ENCODE peak calls at places on chromosomes 1 and 21, in four cellular contexts. U is K562, S is HCT116, O is HepG2. W is an unnamed sample.

GRCh38 chr1:72037745-72038343 is 244.5 kb downstream of the NEGR1 start:
- DNase-seq in U (peak), S (peak), O (peak), W (no peak)

GRCh38 chr21:44300262-44300959 is 558 bp downstream of the PFKL start:
- DNase-seq in U (peak), S (no peak), O (peak), W (no peak)

GRCh38 chr1:178192686-178193085 is 98.8 kb downstream of the RASAL2 start:
- DNase-seq in U (no peak), S (no peak), O (no peak), W (no peak)

GRCh38 chr21:42865361-42866160 is 13.8 kb downstream of the WDR4 start:
- DNase-seq in U (no peak), S (no peak), O (no peak), W (no peak)

GRCh38 chr1:24898909-24899439 is 31.1 kb downstream of the RUNX3 start:
- DNase-seq in U (no peak), S (no peak), O (no peak), W (no peak)

GRCh38 chr1:74596770-74597169 is 76.8 kb downstream of the ERICH3 start:
- DNase-seq in U (no peak), S (no peak), O (no peak), W (no peak)

GRCh38 chr1:101150676-101151075 is 86.1 kb upstream of the S1PR1 start:
- DNase-seq in U (no peak), S (no peak), O (peak), W (no peak)

GRCh38 chr1:240803151-240803550 is 191.2 kb upstream of the GREM2 start:
- DNase-seq in U (no peak), S (no peak), O (no peak), W (peak)

GRCh38 chr1:151372411-151372934 is at the start of gene SELENBP1:
- DNase-seq in U (peak), S (no peak), O (peak), W (no peak)

GRCh38 chr1:68339505-68339904 is 107.2 kb upstream of the WLS start:
- DNase-seq in U (no peak), S (no peak), O (no peak), W (no peak)

GRCh38 chr1:244335456-244335855 is 116.3 kb downstream of the ADSS2 start:
- DNase-seq in U (no peak), S (no peak), O (no peak), W (no peak)

GRCh38 chr1:14946567-14947285 is 206.8 kb upstream of the TMEM51 start:
- DNase-seq in U (no peak), S (no peak), O (no peak), W (no peak)

GRCh38 chr1:16980473-16981268 is at the start of gene MFAP2:
- DNase-seq in U (no peak), S (no peak), O (no peak), W (no peak)

GRCh38 chr21:37006521-37007291 is at the start of gene RIPPLY3:
- DNase-seq in U (no peak), S (no peak), O (no peak), W (no peak)

GRCh38 chr1:164310166-164310565 is 248.8 kb upstream of the PBX1 start:
- DNase-seq in U (no peak), S (no peak), O (no peak), W (no peak)

GRCh38 chr1:107590895-107591622 is 373.9 kb downstream of the VAV3 start:
- DNase-seq in U (no peak), S (no peak), O (no peak), W (no peak)

GRCh38 chr1:189673223-189673622 is 804.4 kb downstream of the BRINP3 start:
- DNase-seq in U (no peak), S (no peak), O (no peak), W (no peak)

GRCh38 chr1:179142889-179143299 is 61.0 kb downstream of the TOR3A start:
- DNase-seq in U (peak), S (peak), O (peak), W (peak)

GRCh38 chr1:205374205-205375078 is 17.7 kb upstream of the KLHDC8A start:
- DNase-seq in U (no peak), S (peak), O (no peak), W (no peak)

GRCh38 chr1:227901239-227901905 is 46.4 kb downstream of the WNT9A start:
- DNase-seq in U (no peak), S (no peak), O (no peak), W (no peak)

GRCh38 chr21:34018910-34019309 is 54.5 kb upstream of the MRPS6 start:
- DNase-seq in U (no peak), S (no peak), O (no peak), W (no peak)

GRCh38 chr1:67987046-67987799 is 63.2 kb downstream of the DIRAS3 start:
- DNase-seq in U (no peak), S (no peak), O (no peak), W (no peak)

GRCh38 chr1:42348498-42348897 is 13.5 kb upstream of the FOXJ3 start:
- DNase-seq in U (no peak), S (no peak), O (no peak), W (no peak)

GRCh38 chr1:173476197-173476663 is 905 bp upstream of the PRDX6 start:
- DNase-seq in U (no peak), S (no peak), O (no peak), W (no peak)

GRCh38 chr1:234687011-234687410 is 77.0 kb upstream of the IRF2BP2 start:
- DNase-seq in U (no peak), S (no peak), O (no peak), W (no peak)

GRCh38 chr1:117757668-117758067 is 151.8 kb downstream of the TENT5C start:
- DNase-seq in U (no peak), S (no peak), O (no peak), W (no peak)
- TF ChIP-seq TCF7L2 in U (no peak), S (no peak), O (no peak), W (no peak)

GRCh38 chr1:115679141-115679611 is 37.4 kb downstream of the VANGL1 start:
- DNase-seq in U (peak), S (no peak), O (no peak), W (no peak)
- TF ChIP-seq TCF7L2 in U (no peak), S (no peak), O (no peak), W (no peak)

DNA sequence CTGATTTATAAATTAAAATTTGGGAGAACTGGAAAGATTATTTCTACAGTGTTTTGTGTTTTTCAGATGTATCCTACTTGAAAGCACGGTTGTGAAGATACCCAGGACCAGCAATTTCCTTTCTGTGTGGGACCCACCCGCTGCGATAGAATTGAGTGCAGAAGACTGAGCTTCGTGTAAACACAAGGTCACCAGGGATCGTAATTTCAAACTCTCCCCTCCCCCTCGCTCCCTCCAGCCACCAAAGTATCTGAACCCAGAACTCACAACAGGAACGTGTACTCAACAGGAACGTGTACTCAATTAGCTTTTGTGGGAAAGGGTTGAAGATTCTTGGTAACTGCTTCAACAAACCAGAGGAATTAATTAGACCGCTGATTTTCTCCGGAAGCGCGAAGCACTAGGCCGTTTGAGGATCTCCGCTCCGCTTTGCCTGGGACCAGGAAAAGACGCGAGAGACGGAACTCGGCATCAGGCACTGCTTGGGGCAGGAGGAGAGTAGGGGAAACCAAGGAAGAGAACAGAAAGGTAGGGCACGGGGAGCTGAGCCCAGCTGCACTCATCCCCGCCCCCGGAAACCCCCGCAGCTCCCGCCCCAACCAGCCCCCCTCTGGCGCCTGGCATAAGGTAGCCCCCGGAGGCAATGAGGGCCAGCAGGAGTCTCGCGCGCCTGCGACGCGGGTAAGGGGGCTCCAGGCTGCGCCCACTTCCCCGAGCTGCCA is 498 bp downstream of the DRAM2 start:
- DNase-seq in U (peak), S (peak), O (peak), W (no peak)
- TF ChIP-seq TCF7L2 in U (no peak), S (peak), O (no peak), W (no peak)

DNA sequence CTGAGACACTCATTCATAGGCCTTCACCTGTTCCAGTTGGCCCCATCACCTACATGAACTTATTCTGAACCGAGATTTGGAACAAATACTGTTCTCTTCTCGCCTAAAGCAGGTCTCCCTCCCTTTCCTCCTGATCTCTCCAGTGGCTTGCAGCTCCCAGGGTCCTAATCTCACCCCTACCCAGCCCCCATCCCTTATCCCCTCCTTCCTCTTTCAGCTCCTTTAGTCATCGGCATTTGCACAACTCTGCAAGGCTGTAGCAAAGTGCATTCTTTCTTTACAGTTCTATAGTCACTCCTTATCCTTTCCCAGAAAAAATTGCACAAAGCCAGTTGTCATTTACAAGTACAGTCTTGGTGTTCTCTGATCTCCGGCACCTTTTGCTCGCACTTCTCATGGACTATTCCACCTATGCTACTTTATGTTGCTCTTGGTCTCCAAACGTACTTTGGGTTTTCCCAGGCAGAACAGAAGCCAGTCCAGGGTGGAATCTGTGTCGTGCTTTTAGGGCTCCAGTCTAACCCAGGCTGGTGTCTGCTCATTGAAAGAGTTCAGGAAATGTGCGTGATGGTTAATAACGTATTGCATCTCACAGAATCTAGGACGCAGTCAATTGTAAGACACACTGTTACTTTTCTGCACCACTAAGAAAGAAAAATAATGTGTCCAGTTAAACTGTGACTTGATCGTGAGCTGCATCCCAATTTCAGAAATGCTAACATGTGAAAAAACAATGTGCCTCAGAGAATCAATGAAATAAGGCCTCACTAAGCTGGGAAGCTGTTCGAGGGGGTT is 955 bp downstream of the ABCA4 start:
- DNase-seq in U (no peak), S (no peak), O (no peak), W (no peak)
- TF ChIP-seq TCF7L2 in U (no peak), S (no peak), O (no peak), W (no peak)

GRCh38 chr1:44074415-44074814 is 43.2 kb upstream of the SLC6A9 start:
- DNase-seq in U (no peak), S (no peak), O (no peak), W (no peak)

GRCh38 chr1:44077421-44077820 is 41.2 kb upstream of the KLF17 start:
- DNase-seq in U (no peak), S (no peak), O (no peak), W (no peak)

GRCh38 chr1:44073528-44073927 is 42.3 kb upstream of the SLC6A9 start:
- DNase-seq in U (no peak), S (no peak), O (no peak), W (no peak)

GRCh38 chr1:44078087-44078486 is 40.5 kb upstream of the KLF17 start:
- DNase-seq in U (no peak), S (no peak), O (no peak), W (no peak)

GRCh38 chr1:44076093-44076492 is 42.5 kb upstream of the KLF17 start:
- DNase-seq in U (no peak), S (no peak), O (no peak), W (no peak)
- TF ChIP-seq TCF7L2 in U (no peak), S (no peak), O (no peak), W (no peak)

GRCh38 chr1:174999926-175000696 is at the start of gene CACYBP:
- DNase-seq in U (no peak), S (no peak), O (peak), W (no peak)
- TF ChIP-seq TCF7L2 in U (no peak), S (no peak), O (no peak), W (no peak)

GRCh38 chr1:155009221-155009711 is 6.7 kb downstream of the ZBTB7B start:
- DNase-seq in U (no peak), S (no peak), O (no peak), W (no peak)
- TF ChIP-seq TCF7L2 in U (no peak), S (no peak), O (no peak), W (no peak)

GRCh38 chr21:15197696-15198095 is 132.9 kb upstream of the NRIP1 start:
- DNase-seq in U (no peak), S (no peak), O (no peak), W (no peak)
- TF ChIP-seq TCF7L2 in U (no peak), S (no peak), O (no peak), W (no peak)